ENCODE peak calls at places on chromosomes 16 and 17, in seven cellular contexts. H is cardiac muscle cell; X is endodermal cell; E is CD4-positive, alpha-beta T cell; U is stomach; Y is transverse colon; N is B cell. L is an unnamed sample.

GRCh38 chr17:37131670-37132620 is 183.2 kb downstream of the AATF start:
- DNase-seq in H (no peak), X (no peak), E (no peak), U (no peak), Y (peak), N (no peak), L (no peak)

GRCh38 chr17:68248199-68248825 is 469 bp downstream of the AMZ2 start:
- DNase-seq in H (no peak), X (no peak), E (no peak), U (peak), Y (peak), N (no peak), L (no peak)

GRCh38 chr17:40452921-40453378 is 9.7 kb downstream of the IGFBP4 start:
- DNase-seq in H (no peak), X (no peak), E (no peak), U (peak), Y (no peak), N (no peak), L (no peak)

GRCh38 chr16:77062878-77063566 is 128.0 kb upstream of the MON1B start:
- DNase-seq in H (no peak), X (no peak), E (no peak), U (no peak), Y (no peak), N (no peak), L (no peak)

GRCh38 chr17:19771971-19772630 is 24.0 kb upstream of the ALDH3A1 start:
- DNase-seq in H (no peak), X (no peak), E (peak), U (no peak), Y (no peak), N (no peak), L (no peak)

GRCh38 chr16:2015947-2016208 is 3.7 kb upstream of the NPW start:
- DNase-seq in H (no peak), X (no peak), E (no peak), U (no peak), Y (no peak), N (no peak), L (no peak)

GRCh38 chr16:1258906-1259759 is 3.3 kb downstream of the TPSD1 start:
- DNase-seq in H (peak), X (no peak), E (no peak), U (no peak), Y (no peak), N (no peak), L (no peak)

GRCh38 chr16:65793781-65794180 is 572.7 kb upstream of the CDH5 start:
- DNase-seq in H (no peak), X (no peak), E (no peak), U (no peak), Y (no peak), N (no peak), L (no peak)

GRCh38 chr17:50916708-50917417 is 50.7 kb upstream of the TOB1 start:
- DNase-seq in H (no peak), X (peak), E (no peak), U (no peak), Y (no peak), N (no peak), L (no peak)

GRCh38 chr16:2475413-2476344 is 752 bp downstream of the TBC1D24 start:
- DNase-seq in H (peak), X (peak), E (no peak), U (peak), Y (peak), N (peak), L (no peak)

GRCh38 chr16:30805370-30806169 is 18.6 kb upstream of the ZNF629 start:
- DNase-seq in H (peak), X (peak), E (peak), U (peak), Y (peak), N (peak), L (no peak)

GRCh38 chr17:15659663-15660062 is 24.4 kb downstream of the TRIM16 start:
- DNase-seq in H (peak), X (peak), E (no peak), U (peak), Y (no peak), N (no peak), L (no peak)

GRCh38 chr17:39763046-39763800 is 25.5 kb downstream of the GRB7 start:
- DNase-seq in H (no peak), X (peak), E (no peak), U (no peak), Y (no peak), N (no peak), L (no peak)

GRCh38 chr17:50604470-50604869 is 30.2 kb upstream of the ABCC3 start:
- DNase-seq in H (no peak), X (peak), E (no peak), U (peak), Y (peak), N (no peak), L (no peak)

GRCh38 chr17:10186771-10187425 is 11.5 kb downstream of the GAS7 start:
- DNase-seq in H (no peak), X (peak), E (no peak), U (no peak), Y (no peak), N (no peak), L (no peak)

GRCh38 chr17:14325618-14326167 is 24.8 kb downstream of the HS3ST3B1 start:
- DNase-seq in H (no peak), X (peak), E (no peak), U (no peak), Y (no peak), N (no peak), L (no peak)

GRCh38 chr17:75271233-75271954 is 363 bp upstream of the MIF4GD start:
- DNase-seq in H (peak), X (peak), E (peak), U (peak), Y (peak), N (peak), L (no peak)

GRCh38 chr17:80859004-80859941 is 132.4 kb upstream of the CHMP6 start:
- DNase-seq in H (peak), X (peak), E (no peak), U (peak), Y (peak), N (no peak), L (no peak)

GRCh38 chr16:73390491-73390890 is 342.6 kb upstream of the ZFHX3 start:
- DNase-seq in H (no peak), X (no peak), E (no peak), U (no peak), Y (no peak), N (no peak), L (no peak)
- TF ChIP-seq CTCF in H (no peak), X (no peak), E (no peak), U (no peak), Y (no peak), N (no peak), L (no peak)

GRCh38 chr17:43211480-43212402 is at the start of gene TMEM106A:
- DNase-seq in H (peak), X (peak), E (peak), U (peak), Y (peak), N (peak), L (peak)
- TF ChIP-seq CTCF in H (peak), X (peak), E (peak), U (no peak), Y (peak), N (peak), L (peak)

GRCh38 chr17:77049440-77049839 is 91.3 kb upstream of the SEC14L1 start:
- DNase-seq in H (peak), X (no peak), E (no peak), U (no peak), Y (no peak), N (no peak), L (no peak)
- TF ChIP-seq CTCF in H (no peak), X (no peak), E (no peak), U (no peak), Y (no peak), N (no peak), L (no peak)

GRCh38 chr16:13915033-13915635 is 4.8 kb upstream of the ERCC4 start:
- DNase-seq in H (no peak), X (no peak), E (no peak), U (no peak), Y (no peak), N (no peak), L (no peak)

GRCh38 chr16:13920510-13920818 is 510 bp downstream of the ERCC4 start:
- DNase-seq in H (no peak), X (no peak), E (no peak), U (no peak), Y (no peak), N (no peak), L (no peak)

GRCh38 chr16:13919683-13920509 is at the start of gene ERCC4:
- DNase-seq in H (peak), X (peak), E (peak), U (peak), Y (peak), N (peak), L (peak)

GRCh38 chr16:13921328-13921727 is 1.4 kb downstream of the ERCC4 start:
- DNase-seq in H (no peak), X (no peak), E (no peak), U (no peak), Y (no peak), N (no peak), L (no peak)

GRCh38 chr16:13919330-13919682 is 648 bp upstream of the ERCC4 start:
- DNase-seq in H (peak), X (no peak), E (no peak), U (no peak), Y (no peak), N (no peak), L (no peak)
- TF ChIP-seq CTCF in H (no peak), X (no peak), E (peak), U (no peak), Y (no peak), N (no peak), L (no peak)

GRCh38 chr16:52546291-52546941 is 527 bp downstream of the TOX3 start:
- DNase-seq in H (peak), X (peak), E (no peak), U (no peak), Y (no peak), N (no peak), L (no peak)

GRCh38 chr16:52548261-52549010 is 1.5 kb upstream of the TOX3 start:
- DNase-seq in H (peak), X (peak), E (no peak), U (no peak), Y (no peak), N (no peak), L (no peak)

GRCh38 chr16:52547834-52548215 is 882 bp upstream of the TOX3 start:
- DNase-seq in H (no peak), X (no peak), E (no peak), U (no peak), Y (no peak), N (no peak), L (no peak)

GRCh38 chr16:52547001-52547833 is at the start of gene TOX3:
- DNase-seq in H (peak), X (peak), E (no peak), U (peak), Y (peak), N (no peak), L (no peak)

GRCh38 chr16:52549011-52549692 is 2.2 kb upstream of the TOX3 start:
- DNase-seq in H (peak), X (peak), E (no peak), U (no peak), Y (no peak), N (no peak), L (no peak)
- TF ChIP-seq CTCF in H (peak), X (peak), E (no peak), U (no peak), Y (peak), N (no peak), L (peak)

DNA sequence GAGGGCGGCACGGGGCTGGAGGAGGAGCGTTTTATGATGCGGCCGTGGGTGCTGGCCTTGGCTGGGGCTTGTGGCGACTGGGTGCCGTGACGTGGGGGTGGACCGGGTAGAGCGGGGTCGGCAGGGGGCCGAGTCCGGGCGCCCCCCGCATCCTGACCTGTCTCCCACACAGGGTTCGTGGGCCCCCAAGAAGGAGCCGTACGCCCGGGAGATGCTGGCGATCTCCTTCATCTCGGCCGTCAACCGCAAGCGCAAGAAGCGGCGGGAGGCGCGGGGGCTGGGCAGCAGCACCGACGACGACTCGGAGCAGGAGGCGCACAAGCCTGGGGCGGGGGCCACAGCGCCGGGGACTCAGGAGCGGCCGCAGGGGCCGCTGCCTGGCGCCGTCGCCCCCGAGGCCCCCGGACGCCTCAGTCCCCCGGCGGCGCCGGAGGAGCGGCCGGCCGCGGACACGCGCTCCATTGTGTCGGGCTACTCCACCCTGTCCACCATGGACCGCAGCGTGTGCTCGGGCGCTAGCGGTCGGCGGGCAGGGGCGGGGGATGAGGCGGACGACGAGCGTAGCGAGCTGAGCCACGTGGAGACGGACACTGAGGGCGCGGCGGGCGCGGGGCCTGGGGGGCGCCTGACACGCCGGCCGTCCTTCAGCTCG is 81.6 kb downstream of the ARHGAP23 start:
- DNase-seq in H (no peak), X (peak), E (no peak), U (no peak), Y (no peak), N (no peak), L (no peak)
- TF ChIP-seq CTCF in H (no peak), X (no peak), E (no peak), U (no peak), Y (no peak), N (no peak), L (no peak)

GRCh38 chr17:6856054-6856453 is 24.5 kb upstream of the TEKT1 start:
- DNase-seq in H (no peak), X (no peak), E (no peak), U (no peak), Y (no peak), N (no peak), L (no peak)

GRCh38 chr17:6857904-6858303 is 26.4 kb upstream of the TEKT1 start:
- DNase-seq in H (no peak), X (no peak), E (no peak), U (no peak), Y (no peak), N (no peak), L (no peak)

GRCh38 chr17:6857336-6857735 is 25.8 kb upstream of the TEKT1 start:
- DNase-seq in H (no peak), X (no peak), E (no peak), U (no peak), Y (no peak), N (no peak), L (no peak)

DNA sequence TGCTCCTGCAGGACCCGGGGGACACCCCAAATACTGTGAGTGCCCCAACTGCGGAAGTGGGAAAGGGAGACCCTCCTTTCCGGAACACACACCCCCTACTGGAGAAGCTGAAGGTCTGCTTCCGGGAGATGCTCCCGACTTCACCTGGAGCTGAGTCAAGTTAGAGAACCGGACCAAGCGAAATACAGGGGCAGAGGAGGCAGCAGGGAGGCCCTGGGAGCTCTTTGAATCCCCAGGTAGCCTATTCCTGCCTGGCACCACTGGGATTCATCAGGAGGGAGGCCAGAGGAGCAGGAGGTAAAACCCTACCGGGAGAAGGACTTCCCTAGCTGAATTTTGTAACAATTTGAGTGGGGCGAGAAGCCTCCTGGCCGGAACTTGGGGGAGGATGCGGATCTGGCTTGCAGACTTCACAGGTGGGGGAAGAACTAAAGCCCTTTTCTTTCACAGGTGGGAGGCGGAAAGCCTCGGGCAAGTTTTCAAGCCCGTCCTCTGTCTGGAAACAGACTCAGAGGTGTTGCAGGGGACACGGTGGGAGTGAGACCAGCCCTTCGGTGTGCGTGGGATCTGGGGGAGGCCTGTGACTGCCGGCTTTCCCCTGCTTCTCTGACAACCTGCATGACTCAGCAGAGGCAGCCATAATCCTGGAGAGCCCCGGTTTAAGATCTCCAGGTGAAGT is 22.4 kb upstream of the TEKT1 start:
- DNase-seq in H (no peak), X (peak), E (no peak), U (no peak), Y (no peak), N (no peak), L (no peak)
- TF ChIP-seq CTCF in H (peak), X (peak), E (no peak), U (no peak), Y (no peak), N (no peak), L (peak)

GRCh38 chr17:17435323-17435722 is 41.5 kb upstream of the MED9 start:
- DNase-seq in H (no peak), X (no peak), E (no peak), U (no peak), Y (no peak), N (no peak), L (no peak)
- TF ChIP-seq CTCF in H (peak), X (peak), E (no peak), U (no peak), Y (no peak), N (no peak), L (no peak)

GRCh38 chr17:1986783-1987451 is 38.2 kb downstream of the RTN4RL1 start:
- DNase-seq in H (no peak), X (no peak), E (no peak), U (no peak), Y (no peak), N (no peak), L (no peak)
- TF ChIP-seq CTCF in H (no peak), X (no peak), E (no peak), U (no peak), Y (no peak), N (no peak), L (no peak)

GRCh38 chr16:50066482-50067289 is 916 bp downstream of the HEATR3 start:
- DNase-seq in H (no peak), X (no peak), E (no peak), U (no peak), Y (no peak), N (no peak), L (no peak)

GRCh38 chr16:50065624-50066481 is at the start of gene HEATR3:
- DNase-seq in H (peak), X (peak), E (peak), U (peak), Y (peak), N (peak), L (peak)

GRCh38 chr16:50069060-50069459 is 3.3 kb downstream of the HEATR3 start:
- DNase-seq in H (no peak), X (no peak), E (no peak), U (no peak), Y (no peak), N (no peak), L (no peak)

GRCh38 chr16:50068550-50068949 is 2.8 kb downstream of the HEATR3 start:
- DNase-seq in H (no peak), X (no peak), E (no peak), U (no peak), Y (no peak), N (no peak), L (no peak)

DNA sequence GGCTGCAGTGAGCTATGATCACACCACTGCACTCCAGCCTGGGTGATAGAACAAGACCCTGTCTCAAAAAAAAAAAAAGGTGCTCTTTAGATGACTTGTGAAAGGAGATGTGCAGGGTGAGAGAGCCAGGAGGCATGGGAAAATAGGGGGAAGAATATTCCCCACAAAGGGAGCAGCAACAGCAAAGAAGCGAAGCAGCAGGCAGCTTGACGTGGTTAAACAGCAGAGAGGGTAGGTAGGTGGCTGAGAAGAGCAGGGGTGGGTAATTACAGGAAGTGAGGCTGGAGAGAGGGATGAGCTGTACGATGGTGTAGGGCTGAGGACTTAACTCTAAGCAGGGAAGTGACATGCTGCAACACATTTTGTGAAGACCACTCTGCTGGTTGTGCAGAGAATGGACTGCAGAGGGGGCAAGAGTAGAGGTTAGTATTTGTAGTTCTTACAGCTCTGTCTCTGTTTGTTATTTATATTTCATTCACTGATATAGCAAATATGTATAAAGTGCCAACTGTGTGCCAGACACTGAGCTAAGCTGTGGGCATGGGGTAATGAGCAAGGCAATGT is 1.6 kb downstream of the HEATR3 start:
- DNase-seq in H (peak), X (peak), E (no peak), U (no peak), Y (no peak), N (peak), L (peak)
- TF ChIP-seq CTCF in H (peak), X (peak), E (peak), U (no peak), Y (peak), N (peak), L (peak)

L was measured in GM12864.